ENCODE peak calls at places on chromosomes 1 and 21, in nine cellular contexts. B is stomach, V is omental fat pad, I is testis, L is psoas muscle, W is heart left ventricle, C is H9, N is nephron progenitor cell, R is tibial artery. D is an unnamed sample.

GRCh38 chr1:118151312-118151937 is 33.6 kb downstream of the SPAG17 start:
- DNase-seq in B (peak), V (peak), I (peak), L (no peak), W (peak), C (peak), N (peak), R (no peak), D (peak)

GRCh38 chr1:103416681-103417318 is 108.7 kb upstream of the RNPC3 start:
- DNase-seq in B (no peak), V (no peak), I (no peak), L (no peak), W (no peak), C (no peak), N (no peak), R (no peak), D (no peak)

GRCh38 chr1:113990966-113991365 is 11.7 kb downstream of the OLFML3 start:
- DNase-seq in B (no peak), V (no peak), I (no peak), L (no peak), W (no peak), C (no peak), N (no peak), R (no peak), D (no peak)

GRCh38 chr1:160071289-160071688 is 1.3 kb upstream of the KCNJ10 start:
- DNase-seq in B (no peak), V (no peak), I (no peak), L (no peak), W (no peak), C (no peak), N (no peak), R (no peak), D (no peak)

GRCh38 chr1:176055398-176055797 is 151.7 kb downstream of the COP1 start:
- DNase-seq in B (no peak), V (no peak), I (no peak), L (no peak), W (no peak), C (no peak), N (no peak), R (no peak), D (no peak)

GRCh38 chr1:167489581-167490340 is 28.6 kb downstream of the CD247 start:
- DNase-seq in B (no peak), V (no peak), I (no peak), L (no peak), W (no peak), C (peak), N (peak), R (no peak), D (no peak)

GRCh38 chr1:24207709-24208108 is 20.6 kb upstream of the IFNLR1 start:
- DNase-seq in B (no peak), V (no peak), I (no peak), L (no peak), W (no peak), C (no peak), N (no peak), R (no peak), D (no peak)

GRCh38 chr1:112508242-112509004 is at the start of gene WNT2B:
- DNase-seq in B (peak), V (no peak), I (peak), L (peak), W (no peak), C (peak), N (peak), R (no peak), D (peak)

GRCh38 chr1:99457381-99458165 is 188.3 kb upstream of the PALMD start:
- DNase-seq in B (no peak), V (no peak), I (no peak), L (no peak), W (no peak), C (no peak), N (no peak), R (no peak), D (no peak)

GRCh38 chr1:153963850-153964331 is 554 bp upstream of the SLC39A1 start:
- DNase-seq in B (peak), V (no peak), I (peak), L (peak), W (peak), C (peak), N (peak), R (no peak), D (peak)

GRCh38 chr21:42160950-42161225 is 58.1 kb upstream of the ABCG1 start:
- DNase-seq in B (no peak), V (no peak), I (no peak), L (no peak), W (no peak), C (no peak), N (no peak), R (no peak), D (no peak)

GRCh38 chr1:228014235-228014930 is 7.6 kb downstream of the WNT3A start:
- DNase-seq in B (no peak), V (no peak), I (peak), L (no peak), W (no peak), C (no peak), N (no peak), R (peak), D (no peak)

GRCh38 chr1:177811461-177811860 is 158.4 kb downstream of the SEC16B start:
- DNase-seq in B (no peak), V (no peak), I (no peak), L (no peak), W (no peak), C (no peak), N (peak), R (no peak), D (no peak)

GRCh38 chr1:216310776-216311175 is 112.5 kb downstream of the USH2A start:
- DNase-seq in B (peak), V (no peak), I (peak), L (no peak), W (no peak), C (peak), N (peak), R (no peak), D (peak)

GRCh38 chr1:180580237-180580636 is 21.5 kb downstream of the OVAAL start:
- DNase-seq in B (peak), V (no peak), I (no peak), L (no peak), W (no peak), C (no peak), N (peak), R (no peak), D (no peak)

GRCh38 chr1:8203551-8203950 is 114.4 kb upstream of the SLC45A1 start:
- DNase-seq in B (no peak), V (no peak), I (no peak), L (no peak), W (no peak), C (no peak), N (no peak), R (no peak), D (no peak)

GRCh38 chr1:172554915-172555314 is 22.0 kb downstream of the SUCO start:
- DNase-seq in B (no peak), V (no peak), I (no peak), L (no peak), W (no peak), C (no peak), N (no peak), R (no peak), D (no peak)

DNA sequence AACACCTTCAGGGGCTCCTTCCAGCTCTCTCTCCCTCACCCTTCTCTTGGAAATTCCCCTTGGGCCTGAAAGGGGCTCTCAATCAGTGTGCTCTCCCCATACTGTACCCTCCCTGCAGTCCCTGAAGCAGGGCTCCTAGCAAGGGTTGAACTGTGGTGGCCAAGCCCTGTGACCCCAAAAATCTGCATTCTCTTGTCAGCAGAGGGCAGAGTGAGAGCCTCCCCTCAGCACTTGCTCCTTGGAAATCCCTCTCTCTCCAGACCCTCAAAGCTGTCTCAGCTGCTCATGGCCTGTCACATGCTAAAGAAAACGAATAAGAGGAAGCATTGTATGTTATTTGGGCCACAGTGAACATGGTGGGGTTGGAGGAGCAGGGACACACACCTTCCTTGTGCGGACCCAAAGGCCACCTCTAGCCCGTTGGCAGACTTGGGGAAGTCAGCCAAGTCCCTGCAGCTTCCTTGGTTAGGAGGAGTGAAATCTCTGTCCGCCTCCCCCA is 47.2 kb upstream of the SYNC start:
- DNase-seq in B (no peak), V (no peak), I (no peak), L (no peak), W (no peak), C (no peak), N (no peak), R (no peak), D (no peak)
- TF ChIP-seq CTCF in B (no peak), V (no peak), I (no peak), L (no peak), W (no peak), C (no peak), N (no peak), R (no peak), D (no peak)

DNA sequence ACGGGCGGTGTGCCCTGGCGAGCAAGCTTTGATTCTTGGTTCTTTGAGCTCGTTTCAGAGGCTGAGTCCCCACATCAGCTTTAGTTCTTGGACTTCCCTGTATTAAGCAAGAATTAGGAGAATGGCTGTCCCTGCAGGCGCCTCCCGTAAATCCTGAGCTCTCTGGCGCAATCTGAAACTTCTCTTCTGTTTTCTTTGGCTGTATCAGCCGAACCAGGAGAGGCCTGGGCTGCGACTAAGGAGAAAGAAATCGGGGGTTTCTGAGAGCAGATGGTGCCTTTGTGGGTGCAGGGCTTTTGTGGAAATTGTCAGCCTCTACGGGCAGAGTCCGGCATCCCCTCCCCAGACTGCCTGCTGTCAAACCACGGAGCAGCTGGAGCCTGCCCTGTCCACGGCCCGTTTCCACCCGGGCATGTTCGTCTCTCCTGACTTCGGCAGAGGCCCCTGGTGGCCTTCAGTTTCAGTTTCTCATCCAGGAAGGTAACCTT is 17.9 kb downstream of the CSTB start:
- DNase-seq in B (no peak), V (no peak), I (peak), L (peak), W (no peak), C (no peak), N (no peak), R (peak), D (peak)
- TF ChIP-seq CTCF in B (no peak), V (no peak), I (no peak), L (no peak), W (no peak), C (no peak), N (no peak), R (no peak), D (no peak)

DNA sequence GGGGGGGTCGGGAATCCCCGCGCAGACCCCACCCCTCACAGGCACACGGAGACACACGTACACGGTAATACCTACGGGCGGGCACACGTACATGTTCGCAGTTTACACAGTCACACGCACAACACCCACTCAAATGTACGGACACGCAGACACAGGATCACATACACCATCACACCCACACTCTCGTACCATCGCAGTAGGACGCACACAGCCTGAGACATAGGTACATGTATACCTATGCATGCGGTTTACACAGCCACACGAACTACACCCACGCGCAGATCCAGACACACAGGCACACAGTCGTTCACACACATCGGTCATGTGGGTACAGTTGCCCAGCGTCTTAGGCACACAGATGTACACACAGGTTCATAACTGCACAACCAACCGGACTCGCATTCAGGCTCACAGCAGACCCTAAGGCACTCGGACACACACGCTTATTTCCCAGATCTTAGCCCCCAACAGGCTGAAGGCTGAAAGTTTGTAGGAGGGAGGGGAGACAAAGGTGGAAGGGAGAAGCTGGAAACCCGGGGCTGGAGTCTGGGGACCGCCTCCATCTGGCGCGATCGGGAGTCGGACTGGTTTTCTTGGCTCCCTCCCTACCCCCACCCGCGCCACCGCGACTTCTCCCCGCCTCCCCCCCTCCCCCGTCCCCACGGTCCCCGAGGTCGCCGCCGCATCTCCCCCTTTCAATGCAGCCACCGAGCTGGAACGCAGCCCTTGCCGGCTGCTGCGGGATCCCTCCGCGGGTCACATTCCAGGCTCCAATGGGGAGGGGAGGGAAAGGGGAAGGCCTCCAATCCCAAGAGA is 51.9 kb upstream of the SYNC start:
- DNase-seq in B (peak), V (no peak), I (peak), L (no peak), W (no peak), C (peak), N (peak), R (no peak), D (peak)
- TF ChIP-seq CTCF in B (no peak), V (no peak), I (no peak), L (no peak), W (no peak), C (peak), N (no peak), R (no peak), D (no peak)

DNA sequence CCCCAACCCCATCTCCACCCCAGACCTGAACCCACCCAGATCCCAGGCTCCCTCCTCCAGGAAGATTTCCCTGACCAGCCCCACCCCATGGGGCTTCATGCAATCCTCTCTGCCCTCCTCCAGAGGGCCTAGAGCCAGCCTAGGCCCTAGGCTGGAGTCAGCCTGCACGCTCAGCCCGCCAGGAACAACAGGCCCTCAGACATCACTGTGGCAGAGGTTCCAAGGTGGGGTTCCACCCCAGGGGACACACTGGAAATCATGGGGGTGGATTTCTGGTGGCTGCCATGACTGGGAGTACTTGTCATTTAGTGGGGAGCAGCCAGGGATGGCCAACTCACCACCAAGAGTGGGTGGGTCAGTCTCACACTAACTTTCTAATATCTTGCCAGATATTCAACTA is 122.0 kb downstream of the GLIS1 start:
- DNase-seq in B (peak), V (no peak), I (peak), L (no peak), W (no peak), C (peak), N (no peak), R (peak), D (no peak)
- TF ChIP-seq CTCF in B (no peak), V (no peak), I (no peak), L (no peak), W (no peak), C (peak), N (no peak), R (no peak), D (no peak)

D was measured in glutamatergic neuron.